ENCODE peak calls at places on chromosomes 6 and 20, in six cellular contexts. One of them, this sample, is unnamed.

GRCh38 chr20:20406306-20406705 is 38.4 kb downstream of the INSM1 start:
- DNase-seq in adrenal gland: no peak
- DNase-seq in H9: no peak
- DNase-seq in thoracic aorta: no peak
- DNase-seq in GM13976: no peak
- DNase-seq in lung: no peak
- DNase-seq in this sample: no peak

GRCh38 chr20:43911066-43911465 is 3.6 kb upstream of the TOX2 start:
- DNase-seq in lung: peak
- DNase-seq in GM13976: no peak
- DNase-seq in adrenal gland: no peak
- DNase-seq in thoracic aorta: no peak
- DNase-seq in H9: no peak
- DNase-seq in this sample: no peak

GRCh38 chr20:32034581-32035397 is 17.3 kb upstream of the HCK start:
- DNase-seq in lung: peak
- DNase-seq in GM13976: peak
- DNase-seq in adrenal gland: peak
- DNase-seq in H9: no peak
- DNase-seq in thoracic aorta: no peak
- DNase-seq in this sample: peak

GRCh38 chr20:11499235-11499634 is 418.5 kb upstream of the BTBD3 start:
- DNase-seq in H9: no peak
- DNase-seq in GM13976: no peak
- DNase-seq in adrenal gland: no peak
- DNase-seq in thoracic aorta: no peak
- DNase-seq in lung: no peak
- DNase-seq in this sample: no peak

GRCh38 chr6:45387236-45387635 is 9.5 kb upstream of the SUPT3H start:
- DNase-seq in lung: no peak
- DNase-seq in thoracic aorta: no peak
- DNase-seq in GM13976: no peak
- DNase-seq in adrenal gland: no peak
- DNase-seq in H9: no peak
- DNase-seq in this sample: no peak

GRCh38 chr6:20246107-20246506 is 33.8 kb upstream of the MBOAT1 start:
- DNase-seq in adrenal gland: no peak
- DNase-seq in thoracic aorta: no peak
- DNase-seq in lung: no peak
- DNase-seq in H9: no peak
- DNase-seq in GM13976: no peak
- DNase-seq in this sample: no peak

GRCh38 chr20:4534315-4534714 is 187.4 kb upstream of the PRND start:
- DNase-seq in GM13976: no peak
- DNase-seq in lung: no peak
- DNase-seq in H9: no peak
- DNase-seq in thoracic aorta: no peak
- DNase-seq in adrenal gland: no peak
- DNase-seq in this sample: no peak

GRCh38 chr6:27168586-27169443 is 78.7 kb upstream of the PRSS16 start:
- DNase-seq in lung: no peak
- DNase-seq in thoracic aorta: no peak
- DNase-seq in adrenal gland: no peak
- DNase-seq in GM13976: no peak
- DNase-seq in H9: no peak
- DNase-seq in this sample: no peak

GRCh38 chr6:135871878-135872277 is 20.4 kb downstream of the PDE7B start:
- DNase-seq in H9: no peak
- DNase-seq in lung: no peak
- DNase-seq in adrenal gland: no peak
- DNase-seq in thoracic aorta: no peak
- DNase-seq in GM13976: no peak
- DNase-seq in this sample: no peak

GRCh38 chr20:16694176-16694575 is 35.6 kb upstream of the SNRPB2 start:
- DNase-seq in GM13976: no peak
- DNase-seq in thoracic aorta: no peak
- DNase-seq in H9: no peak
- DNase-seq in adrenal gland: no peak
- DNase-seq in lung: no peak
- DNase-seq in this sample: no peak

GRCh38 chr6:75611702-75612375 is 10.2 kb downstream of the SENP6 start:
- DNase-seq in GM13976: no peak
- DNase-seq in adrenal gland: no peak
- DNase-seq in lung: no peak
- DNase-seq in H9: no peak
- DNase-seq in thoracic aorta: no peak
- DNase-seq in this sample: no peak

GRCh38 chr6:132445201-132445951 is 44.1 kb upstream of the MOXD1 start:
- DNase-seq in thoracic aorta: no peak
- DNase-seq in lung: no peak
- DNase-seq in H9: no peak
- DNase-seq in GM13976: no peak
- DNase-seq in adrenal gland: no peak
- DNase-seq in this sample: no peak

GRCh38 chr20:53021934-53022333 is 49.8 kb downstream of the TSHZ2 start:
- DNase-seq in H9: no peak
- DNase-seq in adrenal gland: no peak
- DNase-seq in thoracic aorta: no peak
- DNase-seq in lung: no peak
- DNase-seq in GM13976: no peak
- DNase-seq in this sample: no peak

GRCh38 chr20:51889466-51889865 is 87.1 kb upstream of the SALL4 start:
- DNase-seq in thoracic aorta: no peak
- DNase-seq in adrenal gland: no peak
- DNase-seq in lung: no peak
- DNase-seq in GM13976: no peak
- DNase-seq in H9: no peak
- DNase-seq in this sample: no peak

GRCh38 chr6:43386492-43386891 is 17.0 kb upstream of the ZNF318 start:
- DNase-seq in GM13976: no peak
- DNase-seq in thoracic aorta: no peak
- DNase-seq in H9: no peak
- DNase-seq in lung: no peak
- DNase-seq in adrenal gland: no peak
- DNase-seq in this sample: no peak

GRCh38 chr6:111625099-111625416 is 19.4 kb upstream of the TRAF3IP2 start:
- DNase-seq in lung: no peak
- DNase-seq in H9: no peak
- DNase-seq in GM13976: no peak
- DNase-seq in adrenal gland: no peak
- DNase-seq in thoracic aorta: no peak
- DNase-seq in this sample: no peak

GRCh38 chr20:51692806-51693400 is 75.3 kb downstream of the ATP9A start:
- DNase-seq in adrenal gland: no peak
- DNase-seq in lung: no peak
- DNase-seq in GM13976: no peak
- DNase-seq in thoracic aorta: no peak
- DNase-seq in H9: no peak
- DNase-seq in this sample: no peak

GRCh38 chr20:29079769-29080690 is 2177.4 kb upstream of the DEFB115 start:
- DNase-seq in adrenal gland: no peak
- DNase-seq in GM13976: no peak
- DNase-seq in lung: no peak
- DNase-seq in H9: no peak
- DNase-seq in thoracic aorta: no peak
- DNase-seq in this sample: no peak
- TF ChIP-seq CTCF in adrenal gland: no peak
- TF ChIP-seq CTCF in GM13976: no peak
- TF ChIP-seq CTCF in lung: no peak
- TF ChIP-seq CTCF in H9: no peak
- TF ChIP-seq CTCF in thoracic aorta: no peak
- TF ChIP-seq CTCF in this sample: no peak

DNA sequence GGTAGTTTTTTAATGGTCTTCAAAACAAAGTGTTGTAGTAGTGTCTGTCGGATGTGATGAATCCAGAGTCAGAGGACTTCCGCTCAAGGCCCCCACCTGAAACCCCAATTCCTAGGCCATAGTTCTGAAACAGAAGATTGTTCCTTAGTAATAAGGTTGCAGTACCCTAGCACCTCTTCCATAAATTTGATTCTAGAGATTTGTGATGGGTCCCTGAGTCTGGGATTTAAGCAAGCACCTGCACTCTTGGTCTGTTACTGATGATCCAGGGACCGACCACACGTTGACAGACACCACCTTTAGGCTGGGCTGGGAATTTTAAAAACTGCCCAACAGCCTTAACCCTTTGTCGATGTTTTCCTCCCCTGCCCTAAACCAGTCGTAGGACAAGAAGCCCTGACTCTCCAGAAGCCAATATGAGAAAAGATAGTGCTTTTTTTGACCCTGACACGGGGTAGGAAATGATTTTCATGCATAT is 1.2 kb downstream of the KCTD20 start:
- DNase-seq in GM13976: peak
- DNase-seq in adrenal gland: no peak
- DNase-seq in thoracic aorta: no peak
- DNase-seq in lung: no peak
- DNase-seq in H9: peak
- DNase-seq in this sample: no peak
- TF ChIP-seq CTCF in GM13976: peak
- TF ChIP-seq CTCF in adrenal gland: no peak
- TF ChIP-seq CTCF in thoracic aorta: no peak
- TF ChIP-seq CTCF in lung: no peak
- TF ChIP-seq CTCF in H9: peak
- TF ChIP-seq CTCF in this sample: peak

GRCh38 chr6:38180586-38180985 is 361.1 kb downstream of the ZFAND3 start:
- DNase-seq in H9: peak
- DNase-seq in GM13976: no peak
- DNase-seq in adrenal gland: no peak
- DNase-seq in thoracic aorta: no peak
- DNase-seq in lung: no peak
- DNase-seq in this sample: no peak
- TF ChIP-seq CTCF in H9: no peak
- TF ChIP-seq CTCF in GM13976: no peak
- TF ChIP-seq CTCF in adrenal gland: no peak
- TF ChIP-seq CTCF in thoracic aorta: no peak
- TF ChIP-seq CTCF in lung: no peak
- TF ChIP-seq CTCF in this sample: no peak

DNA sequence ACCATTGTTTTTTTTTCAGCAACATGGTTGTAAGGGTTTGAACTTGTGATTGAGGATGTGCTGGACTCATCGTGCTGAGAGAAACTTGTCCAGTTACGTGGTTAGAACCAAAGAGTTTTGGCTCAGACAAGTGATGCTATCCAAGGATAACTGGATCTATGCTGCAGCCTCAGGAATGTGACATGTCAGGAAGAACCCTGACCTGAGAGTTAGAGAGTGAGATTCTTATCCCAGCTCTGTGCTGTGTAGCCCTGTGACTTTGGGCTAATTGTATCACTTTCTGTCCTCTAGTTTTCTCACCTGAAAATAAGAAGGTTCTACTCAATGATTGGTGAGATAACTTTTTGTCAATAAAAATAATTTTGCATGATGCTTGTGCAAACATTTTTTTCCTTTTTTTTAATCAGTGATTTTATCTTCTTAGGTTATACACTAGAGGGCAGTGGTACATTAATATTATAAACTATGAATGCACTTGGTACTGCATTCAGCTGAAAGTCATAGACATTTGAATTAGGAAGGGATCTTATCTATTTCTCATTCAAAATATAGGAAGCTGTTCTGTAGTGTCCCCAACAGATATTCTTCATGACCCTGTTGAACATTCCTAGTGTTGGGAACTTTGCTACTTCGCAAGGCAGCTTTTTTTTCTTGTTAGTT is 141.1 kb downstream of the RNF144B start:
- DNase-seq in lung: no peak
- DNase-seq in GM13976: no peak
- DNase-seq in H9: no peak
- DNase-seq in thoracic aorta: no peak
- DNase-seq in adrenal gland: no peak
- DNase-seq in this sample: no peak
- TF ChIP-seq CTCF in lung: no peak
- TF ChIP-seq CTCF in GM13976: no peak
- TF ChIP-seq CTCF in H9: peak
- TF ChIP-seq CTCF in thoracic aorta: peak
- TF ChIP-seq CTCF in adrenal gland: no peak
- TF ChIP-seq CTCF in this sample: peak